ENCODE peak calls at places on chromosome 6, in ten cellular contexts. J is activated naive CD8-positive, alpha-beta T cell treated with anti-CD3 and anti-CD28 coated beads, Interleukin-2, amount 50 U/mL, for 24 hours; D is NCI-H2081 treated with DMSO at 0.1 percent for 48 hours; R is stimulated activated CD4-positive, alpha-beta T cell treated with anti-CD3 and anti-CD28 coated beads, Interleukin-4, amount 100 ng/mL, for 1 hour; E is NAMALWA; V is AG20443; G is endothelial cell; O is ureter; F is ACHN; Y is effector memory CD8-positive, alpha-beta T cell. I is an unnamed sample.

GRCh38 chr6:13012977-13013680 is 296.6 kb downstream of the PHACTR1 start:
- DNase-seq in Y (no peak), D (no peak), R (no peak), G (peak; percentile 39), E (no peak), F (no peak), V (peak; percentile 16), O (no peak), J (peak; percentile 2), I (no peak)

GRCh38 chr6:13935190-13935880 is 10.6 kb downstream of the RNF182 start:
- DNase-seq in G (no peak), Y (no peak), F (no peak), E (no peak), O (no peak), D (no peak), R (no peak), V (no peak), J (no peak), I (no peak)

GRCh38 chr6:22298393-22299010 is 1.7 kb upstream of the PRL start:
- DNase-seq in V (no peak), R (no peak), G (no peak), F (no peak), O (no peak), J (no peak), D (no peak), Y (no peak), E (no peak), I (no peak)

GRCh38 chr6:156980515-156980914 is 203.3 kb downstream of the ARID1B start:
- DNase-seq in G (no peak), Y (no peak), J (no peak), F (no peak), D (no peak), E (no peak), R (no peak), V (no peak), O (no peak), I (no peak)

GRCh38 chr6:106974999-106975698 is 620 bp upstream of the CD24 start:
- DNase-seq in Y (no peak), O (peak; percentile 53), D (no peak), F (peak; percentile 59), G (peak; percentile 82), R (peak; percentile 9), E (peak; percentile 73), V (peak; percentile 62), J (peak; percentile 20), I (peak; percentile 23)

GRCh38 chr6:118660218-118660569 is 8.8 kb upstream of the CEP85L start:
- DNase-seq in G (no peak), E (peak; percentile 66), R (peak; percentile 44), D (no peak), V (peak; percentile 14), Y (peak; percentile 59), J (peak; percentile 59), O (no peak), F (no peak), I (peak; percentile 68)

GRCh38 chr6:8539446-8539845 is 104.1 kb upstream of the SLC35B3 start:
- DNase-seq in J (no peak), R (no peak), O (no peak), G (no peak), E (peak; percentile 61), V (no peak), F (peak; percentile 10), D (peak; percentile 8), Y (no peak), I (no peak)

GRCh38 chr6:136592930-136593673 is 42.9 kb upstream of the MAP7 start:
- DNase-seq in G (no peak), R (no peak), F (no peak), J (no peak), E (no peak), V (peak; percentile 25), O (no peak), D (no peak), Y (no peak), I (no peak)

GRCh38 chr6:125597411-125598253 is 151.8 kb upstream of the HEY2 start:
- DNase-seq in G (no peak), R (no peak), F (no peak), O (no peak), J (no peak), E (peak; percentile 84), Y (no peak), D (no peak), V (no peak), I (no peak)

GRCh38 chr6:169221264-169221663 is 32.4 kb downstream of the THBS2 start:
- DNase-seq in E (no peak), G (no peak), R (no peak), J (no peak), Y (no peak), F (no peak), O (no peak), D (no peak), V (no peak), I (no peak)

GRCh38 chr6:133340557-133340956 is 99.4 kb downstream of the EYA4 start:
- DNase-seq in D (no peak), O (no peak), R (no peak), F (no peak), E (no peak), V (no peak), G (no peak), J (no peak), Y (no peak), I (no peak)

GRCh38 chr6:166151798-166152197 is 15.9 kb downstream of the TBXT start:
- DNase-seq in D (no peak), E (no peak), F (no peak), O (no peak), G (no peak), R (no peak), V (no peak), J (no peak), Y (no peak), I (no peak)

GRCh38 chr6:101392561-101393230 is 812 bp upstream of the GRIK2 start:
- DNase-seq in Y (no peak), R (no peak), F (no peak), O (no peak), J (no peak), G (peak; percentile 13), V (peak; percentile 24), E (no peak), D (no peak), I (no peak)

GRCh38 chr6:119476554-119476953 is 127.0 kb upstream of the MAN1A1 start:
- DNase-seq in V (no peak), D (no peak), Y (no peak), R (no peak), O (no peak), E (no peak), J (no peak), F (no peak), G (no peak), I (no peak)

GRCh38 chr6:153965996-153966395 is 73.0 kb upstream of the OPRM1 start:
- DNase-seq in E (no peak), R (no peak), O (no peak), G (no peak), J (no peak), F (no peak), Y (no peak), D (no peak), V (no peak), I (no peak)

I was measured in stimulated activated naive CD8-positive, alpha-beta T cell treated with anti-CD3 and anti-CD28 coated beads, Interleukin-15, Interleukin-2, amounts not matched to agents 100 U/mL and 50 U/mL, for 24 hours.